ENCODE peak calls at places on chromosomes 13 and 19, in six cellular contexts. D, W, P, F, V and K are unnamed samples.

GRCh38 chr13:92365904-92366303 is 860.7 kb upstream of the GPC6 start:
- DNase-seq in D (no peak), W (no peak), P (no peak), F (no peak), V (no peak), K (no peak)

GRCh38 chr13:21010621-21011020 is 50.8 kb downstream of the LATS2 start:
- DNase-seq in D (no peak), W (no peak), P (no peak), F (no peak), V (no peak), K (no peak)

GRCh38 chr19:52527954-52528326 is 472 bp downstream of the ZNF808 start:
- DNase-seq in D (no peak), W (no peak), P (no peak), F (no peak), V (no peak), K (no peak)

GRCh38 chr19:31261651-31262331 is 87.4 kb downstream of the TSHZ3 start:
- DNase-seq in D (no peak), W (no peak), P (no peak), F (no peak), V (no peak), K (no peak)

GRCh38 chr19:14116918-14117578 is 514 bp downstream of the PRKACA start:
- DNase-seq in D (no peak), W (no peak), P (no peak), F (no peak), V (no peak), K (no peak)

GRCh38 chr13:24671367-24672117 is 8.7 kb upstream of the ATP12A start:
- DNase-seq in D (peak; percentile 54), W (peak; percentile 98), P (peak; percentile 50), F (no peak), V (no peak), K (peak; percentile 57)

GRCh38 chr13:79267560-79267959 is 138.5 kb downstream of the RBM26 start:
- DNase-seq in D (no peak), W (peak; percentile 2), P (no peak), F (no peak), V (no peak), K (no peak)

GRCh38 chr19:10651821-10652220 is 2.3 kb upstream of the ILF3 start:
- DNase-seq in D (no peak), W (no peak), P (no peak), F (no peak), V (no peak), K (no peak)

GRCh38 chr19:2179095-2179494 is 15.4 kb downstream of the DOT1L start:
- DNase-seq in D (no peak), W (no peak), P (no peak), F (no peak), V (no peak), K (no peak)

GRCh38 chr13:24894972-24895300 is 131.0 kb downstream of the RNF17 start:
- DNase-seq in D (no peak), W (no peak), P (no peak), F (no peak), V (no peak), K (no peak)

GRCh38 chr13:64446372-64446771 is 2783.8 kb downstream of the PCDH9 start:
- DNase-seq in D (peak; percentile 1), W (peak; percentile 7), P (no peak), F (no peak), V (no peak), K (no peak)
- TF ChIP-seq CTCF in D (peak; percentile 38), W (peak; percentile 53), P (no peak), F (no peak), V (no peak), K (peak; percentile 19)

GRCh38 chr13:40770934-40771618 is at the start of gene MRPS31:
- DNase-seq in D (peak; percentile 72), W (peak; percentile 82), P (peak; percentile 87), F (peak; percentile 95), V (peak; percentile 84), K (peak; percentile 89)

GRCh38 chr13:40769970-40770369 is 1.0 kb downstream of the MRPS31 start:
- DNase-seq in D (no peak), W (no peak), P (no peak), F (no peak), V (no peak), K (no peak)

GRCh38 chr13:40774672-40775071 is 3.7 kb upstream of the MRPS31 start:
- DNase-seq in D (no peak), W (no peak), P (no peak), F (no peak), V (no peak), K (no peak)

GRCh38 chr13:40772765-40773473 is 1.9 kb upstream of the MRPS31 start:
- DNase-seq in D (no peak), W (no peak), P (no peak), F (no peak), V (no peak), K (no peak)

DNA sequence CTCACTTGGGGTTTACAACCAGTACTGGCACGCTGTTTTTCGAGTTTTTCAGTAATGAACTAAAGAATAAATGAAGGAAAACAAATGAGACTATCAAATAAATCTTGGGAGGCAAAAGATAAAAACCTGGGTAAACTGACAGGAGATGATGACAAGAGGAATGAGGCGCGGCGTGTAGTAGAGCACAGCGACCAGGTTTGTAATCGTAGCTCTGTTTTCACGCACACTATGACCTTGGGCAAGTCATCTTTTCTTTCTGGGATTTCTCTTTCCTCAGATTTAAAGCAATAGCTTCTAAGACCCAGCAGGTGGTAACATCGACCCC is 419 bp downstream of the MRPS31 start:
- DNase-seq in D (no peak), W (no peak), P (no peak), F (no peak), V (no peak), K (no peak)
- TF ChIP-seq CTCF in D (no peak), W (no peak), P (no peak), F (peak; percentile 48), V (no peak), K (no peak)

GRCh38 chr13:53198017-53198416 is 169.4 kb downstream of the OLFM4 start:
- DNase-seq in D (no peak), W (no peak), P (no peak), F (no peak), V (no peak), K (no peak)

GRCh38 chr13:53201454-53202225 is 173.0 kb downstream of the OLFM4 start:
- DNase-seq in D (no peak), W (no peak), P (no peak), F (no peak), V (no peak), K (no peak)

GRCh38 chr13:53198699-53199098 is 170.1 kb downstream of the OLFM4 start:
- DNase-seq in D (no peak), W (no peak), P (no peak), F (no peak), V (no peak), K (no peak)

GRCh38 chr13:53200075-53200474 is 171.5 kb downstream of the OLFM4 start:
- DNase-seq in D (no peak), W (no peak), P (no peak), F (no peak), V (no peak), K (no peak)

GRCh38 chr13:53200498-53201453 is 172.2 kb downstream of the OLFM4 start:
- DNase-seq in D (no peak), W (no peak), P (peak; percentile 33), F (no peak), V (no peak), K (no peak)
- TF ChIP-seq CTCF in D (no peak), W (peak; percentile 71), P (peak; percentile 58), F (no peak), V (peak; percentile 26), K (peak; percentile 41)

GRCh38 chr13:40084934-40085333 is 429.5 kb downstream of the COG6 start:
- DNase-seq in D (no peak), W (no peak), P (no peak), F (no peak), V (no peak), K (no peak)
- TF ChIP-seq CTCF in D (no peak), W (no peak), P (no peak), F (no peak), V (no peak), K (no peak)

GRCh38 chr19:5997371-5997770 is 19.4 kb upstream of the RANBP3 start:
- DNase-seq in D (no peak), W (no peak), P (no peak), F (no peak), V (no peak), K (no peak)
- TF ChIP-seq CTCF in D (no peak), W (peak; percentile 34), P (no peak), F (no peak), V (no peak), K (peak; percentile 3)

GRCh38 chr19:50654882-50655281 is 5.6 kb downstream of the C19orf81 start:
- DNase-seq in D (no peak), W (no peak), P (no peak), F (no peak), V (no peak), K (no peak)

GRCh38 chr19:50657672-50658437 is 8.6 kb downstream of the C19orf81 start:
- DNase-seq in D (peak; percentile 97), W (peak; percentile 50), P (peak; percentile 62), F (peak; percentile 62), V (peak; percentile 54), K (peak; percentile 94)

GRCh38 chr19:50659318-50660082 is 10.3 kb downstream of the C19orf81 start:
- DNase-seq in D (no peak), W (no peak), P (no peak), F (no peak), V (no peak), K (no peak)

GRCh38 chr19:50658438-50659317 is 9.4 kb downstream of the C19orf81 start:
- DNase-seq in D (peak; percentile 98), W (no peak), P (peak; percentile 16), F (peak; percentile 43), V (no peak), K (no peak)

GRCh38 chr19:50657222-50657669 is 8.0 kb downstream of the C19orf81 start:
- DNase-seq in D (no peak), W (no peak), P (no peak), F (no peak), V (no peak), K (no peak)
- TF ChIP-seq CTCF in D (no peak), W (no peak), P (no peak), F (no peak), V (no peak), K (no peak)

GRCh38 chr19:41701401-41702075 is 6.9 kb upstream of the CEACAM5 start:
- DNase-seq in D (peak; percentile 58), W (no peak), P (no peak), F (no peak), V (no peak), K (no peak)
- TF ChIP-seq CTCF in D (peak; percentile 59), W (peak; percentile 43), P (no peak), F (no peak), V (no peak), K (no peak)

GRCh38 chr19:7788933-7789323 is 25.9 kb downstream of the CLEC4M start:
- DNase-seq in D (no peak), W (no peak), P (no peak), F (no peak), V (no peak), K (no peak)
- TF ChIP-seq CTCF in D (no peak), W (no peak), P (no peak), F (no peak), V (no peak), K (no peak)